ENCODE peak calls at places on chromosomes 16 and 17, in ten cellular contexts. S, O, A, I, Y, E, T, F, Q and M are unnamed samples.

GRCh38 chr16:85129846-85130706 is 17.8 kb upstream of the CIBAR2 start:
- DNase-seq in O (peak; percentile 68), E (no peak), F (no peak), A (no peak), T (peak; percentile 69), Y (no peak), I (no peak), S (no peak), Q (no peak), M (no peak)

GRCh38 chr17:79997004-79997673 is 38.5 kb downstream of the TBC1D16 start:
- DNase-seq in O (no peak), I (no peak), Y (peak; percentile 83), E (no peak), F (no peak), A (no peak), Q (no peak), S (no peak), T (no peak), M (no peak)

GRCh38 chr16:15770107-15770506 is 86.7 kb downstream of the MYH11 start:
- DNase-seq in A (peak; percentile 40), F (no peak), T (no peak), I (no peak), Y (no peak), S (no peak), O (no peak), Q (no peak), E (no peak), M (no peak)

GRCh38 chr17:55567240-55568216 is 56.3 kb upstream of the SMIM36 start:
- DNase-seq in O (no peak), T (peak; percentile 81), F (no peak), A (no peak), S (peak; percentile 86), I (no peak), Q (no peak), E (peak; percentile 82), Y (no peak), M (no peak)

GRCh38 chr17:55564077-55564476 is 52.8 kb upstream of the SMIM36 start:
- DNase-seq in F (no peak), T (peak; percentile 34), S (no peak), Y (no peak), Q (no peak), I (no peak), A (no peak), O (no peak), E (no peak), M (no peak)

GRCh38 chr17:78624461-78625216 is 47.4 kb upstream of the DNAH17 start:
- DNase-seq in Y (no peak), O (no peak), I (no peak), E (no peak), T (no peak), Q (no peak), S (no peak), F (no peak), A (no peak), M (no peak)

GRCh38 chr17:81125573-81126081 is 39.7 kb upstream of the PVALEF start:
- DNase-seq in O (no peak), Q (no peak), Y (no peak), F (no peak), I (no peak), A (no peak), E (no peak), T (no peak), S (no peak), M (peak; percentile 85)

GRCh38 chr17:83053021-83053778 is 26.2 kb upstream of the METRNL start:
- DNase-seq in O (peak; percentile 30), E (peak; percentile 70), F (no peak), S (peak; percentile 85), A (peak; percentile 21), Q (no peak), T (peak; percentile 46), Y (peak; percentile 48), I (no peak), M (no peak)

GRCh38 chr17:64146418-64147109 is 16.6 kb upstream of the ERN1 start:
- DNase-seq in S (peak; percentile 93), O (peak; percentile 72), A (peak; percentile 72), I (peak; percentile 23), F (peak; percentile 59), Y (peak; percentile 73), Q (peak; percentile 84), E (peak; percentile 85), T (peak; percentile 65), M (no peak)
- TF ChIP-seq POLR2A in S (no peak), O (no peak), A (no peak), I (peak; percentile 81), F (no peak), Y (no peak), Q (no peak), E (no peak), T (no peak), M (peak; percentile 34)

GRCh38 chr17:76072149-76072858 is at the start of gene SRP68:
- DNase-seq in F (peak; percentile 89), S (peak; percentile 98), E (peak; percentile 95), Y (peak; percentile 96), T (peak; percentile 83), I (peak; percentile 87), Q (peak; percentile 93), O (peak; percentile 91), A (peak; percentile 94), M (peak; percentile 100)
- TF ChIP-seq POLR2A in F (peak; percentile 80), S (no peak), E (peak; percentile 28), Y (peak; percentile 41), T (peak; percentile 50), I (peak; percentile 88), Q (peak; percentile 81), O (peak; percentile 82), A (peak; percentile 55), M (peak; percentile 85)

GRCh38 chr17:48025904-48026502 is 11.6 kb downstream of the COPZ2 start:
- DNase-seq in F (no peak), Q (peak; percentile 39), I (no peak), O (no peak), A (no peak), S (no peak), E (no peak), Y (no peak), T (no peak), M (no peak)

GRCh38 chr17:48024149-48025039 is 13.2 kb downstream of the COPZ2 start:
- DNase-seq in Y (peak; percentile 71), A (peak; percentile 40), Q (peak; percentile 71), F (no peak), I (no peak), E (peak; percentile 73), O (no peak), S (peak; percentile 89), T (peak; percentile 30), M (no peak)

GRCh38 chr17:48026503-48027321 is 10.9 kb downstream of the COPZ2 start:
- DNase-seq in O (peak; percentile 88), S (peak; percentile 97), T (peak; percentile 86), Y (peak; percentile 89), Q (peak; percentile 93), E (peak; percentile 93), I (peak; percentile 83), A (peak; percentile 86), F (peak; percentile 78), M (peak; percentile 93)

GRCh38 chr17:48023408-48024148 is 14.0 kb downstream of the COPZ2 start:
- DNase-seq in I (no peak), T (peak; percentile 58), A (peak; percentile 82), S (peak; percentile 95), Y (peak; percentile 81), O (peak; percentile 32), Q (peak; percentile 52), E (peak; percentile 93), F (peak; percentile 63), M (peak; percentile 85)

DNA sequence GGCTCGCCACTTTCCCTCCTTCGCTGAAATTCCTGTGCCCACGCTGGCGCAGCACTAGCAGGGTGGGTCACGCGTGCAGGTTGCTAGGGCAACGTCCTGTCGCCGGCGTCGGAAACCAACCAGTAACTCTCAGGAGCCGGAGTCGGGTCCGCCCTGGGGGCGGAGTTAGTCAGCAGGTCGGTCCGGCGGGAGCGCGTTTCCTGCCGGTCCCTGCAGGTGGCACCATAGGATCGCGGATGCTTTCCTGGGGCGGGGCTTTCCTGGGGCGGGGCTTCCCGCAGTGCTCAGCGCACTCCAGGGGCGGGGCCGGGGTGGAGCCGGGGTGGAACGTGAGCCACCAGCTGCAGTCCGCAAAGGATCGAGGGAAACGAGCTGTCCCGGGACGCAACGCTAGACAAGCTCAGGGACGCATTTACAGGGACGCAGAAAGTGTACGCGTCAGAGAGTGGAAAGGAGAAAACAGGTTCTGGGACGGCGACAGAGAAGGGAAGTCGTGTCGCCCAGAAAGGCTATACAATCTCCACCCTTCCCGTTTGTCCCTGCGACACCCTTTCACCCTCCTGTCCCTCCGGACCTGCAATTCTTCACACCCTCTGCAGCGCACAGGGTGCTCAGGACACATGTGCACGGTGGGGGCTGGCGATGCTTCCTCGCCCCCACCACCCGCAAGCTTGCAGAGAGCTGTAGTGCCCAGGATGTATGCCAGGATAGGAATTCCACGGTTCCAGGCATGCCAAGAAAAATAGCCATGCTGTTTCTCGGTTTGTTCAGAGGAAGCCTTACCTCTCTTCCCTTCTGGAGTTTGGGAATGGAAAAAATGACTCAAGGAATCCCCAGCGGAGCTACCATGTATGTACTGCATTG is 12.3 kb downstream of the COPZ2 start:
- DNase-seq in I (peak; percentile 86), A (peak; percentile 97), O (peak; percentile 96), S (peak; percentile 99), F (peak; percentile 96), T (peak; percentile 95), E (peak; percentile 99), Q (peak; percentile 99), Y (peak; percentile 99), M (peak; percentile 93)
- TF ChIP-seq POLR2A in I (no peak), A (peak; percentile 40), O (no peak), S (no peak), F (peak; percentile 38), T (peak; percentile 35), E (no peak), Q (no peak), Y (no peak), M (peak; percentile 62)

GRCh38 chr17:16444258-16444886 is 29.0 kb downstream of the TRPV2 start:
- DNase-seq in A (no peak), Y (no peak), F (no peak), O (no peak), T (no peak), E (no peak), I (no peak), Q (no peak), S (no peak), M (no peak)

GRCh38 chr17:16440814-16441629 is 25.7 kb downstream of the TRPV2 start:
- DNase-seq in A (no peak), T (no peak), S (no peak), F (no peak), E (no peak), Q (peak; percentile 23), O (no peak), Y (no peak), I (no peak), M (no peak)

GRCh38 chr17:16443390-16444257 is 28.3 kb downstream of the TRPV2 start:
- DNase-seq in S (no peak), F (no peak), E (no peak), O (no peak), I (no peak), T (no peak), Q (no peak), A (no peak), Y (no peak), M (no peak)

GRCh38 chr17:16442141-16442540 is 26.8 kb downstream of the TRPV2 start:
- DNase-seq in I (no peak), F (no peak), Y (no peak), T (no peak), A (no peak), S (no peak), O (no peak), E (no peak), Q (no peak), M (no peak)

DNA sequence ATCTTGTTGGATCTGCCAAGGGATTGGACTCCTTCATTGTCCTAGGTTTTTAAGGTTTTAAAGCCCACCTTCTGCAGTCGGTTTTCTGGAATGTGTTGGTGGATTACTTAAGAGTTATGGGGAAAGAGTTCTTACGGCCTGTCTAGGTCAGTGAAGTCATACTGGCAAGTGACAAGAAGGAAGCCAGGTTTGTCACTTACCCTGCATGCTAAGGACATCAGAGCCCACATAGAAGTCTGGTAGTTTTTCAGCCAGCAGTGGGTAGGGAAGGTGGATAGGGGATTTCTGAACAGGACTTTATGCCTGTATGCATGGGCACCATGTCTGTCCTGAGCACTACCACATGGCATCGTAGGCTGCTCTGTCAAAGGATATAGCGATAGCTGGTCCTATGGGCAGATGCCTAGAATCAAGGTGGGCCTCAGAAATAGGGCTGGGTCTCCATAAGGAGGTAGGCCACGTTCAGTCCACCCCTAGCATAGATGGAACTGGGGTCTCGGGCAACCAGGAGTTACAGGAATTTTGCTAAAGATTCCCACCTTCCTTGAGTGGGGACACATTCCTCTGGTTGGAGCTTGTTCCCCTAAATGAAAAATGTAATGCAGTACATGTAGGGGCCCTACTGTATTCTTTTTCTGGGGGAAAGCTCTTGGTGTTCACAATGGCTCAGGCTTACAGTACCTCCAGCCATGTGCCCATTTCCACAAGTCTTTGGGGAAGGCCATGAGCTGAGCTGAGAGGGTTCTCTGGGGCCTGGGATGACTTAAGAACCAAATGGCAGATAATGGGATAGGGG is 27.4 kb downstream of the TRPV2 start:
- DNase-seq in Y (no peak), E (no peak), S (no peak), A (no peak), I (no peak), T (no peak), F (no peak), O (no peak), Q (no peak), M (no peak)
- TF ChIP-seq POLR2A in Y (no peak), E (no peak), S (no peak), A (no peak), I (no peak), T (no peak), F (no peak), O (no peak), Q (peak; percentile 55), M (no peak)